ENCODE peak calls at places on chromosomes 2 and 18, in nine cellular contexts. One of them, this sample, is unnamed.

GRCh38 chr2:12363569-12363968 is 353.2 kb upstream of the TRIB2 start:
- DNase-seq in PC-9: no peak
- DNase-seq in neural progenitor cell: no peak
- DNase-seq in fibroblast of lung: no peak
- DNase-seq in ovary: no peak
- DNase-seq in ascending aorta: no peak
- DNase-seq in stomach: no peak
- DNase-seq in AG04450: no peak
- DNase-seq in left ventricle myocardium inferior: no peak
- DNase-seq in this sample: no peak

GRCh38 chr18:3877678-3878077 is 427.7 kb downstream of the TGIF1 start:
- DNase-seq in PC-9: no peak
- DNase-seq in neural progenitor cell: no peak
- DNase-seq in fibroblast of lung: no peak
- DNase-seq in ovary: no peak
- DNase-seq in ascending aorta: no peak
- DNase-seq in stomach: no peak
- DNase-seq in AG04450: no peak
- DNase-seq in left ventricle myocardium inferior: no peak
- DNase-seq in this sample: no peak

GRCh38 chr2:79191816-79192215 is 32.3 kb upstream of the REG3A start:
- DNase-seq in PC-9: no peak
- DNase-seq in neural progenitor cell: no peak
- DNase-seq in fibroblast of lung: no peak
- DNase-seq in ovary: no peak
- DNase-seq in ascending aorta: no peak
- DNase-seq in stomach: no peak
- DNase-seq in AG04450: no peak
- DNase-seq in left ventricle myocardium inferior: no peak
- DNase-seq in this sample: no peak

GRCh38 chr18:8264861-8265411 is 344.3 kb upstream of the RAB12 start:
- DNase-seq in PC-9: no peak
- DNase-seq in neural progenitor cell: no peak
- DNase-seq in fibroblast of lung: peak; percentile 33
- DNase-seq in ovary: no peak
- DNase-seq in ascending aorta: no peak
- DNase-seq in stomach: no peak
- DNase-seq in AG04450: no peak
- DNase-seq in left ventricle myocardium inferior: no peak
- DNase-seq in this sample: no peak

GRCh38 chr2:240701736-240702639 is 10.3 kb downstream of the AQP12A start:
- DNase-seq in PC-9: no peak
- DNase-seq in neural progenitor cell: no peak
- DNase-seq in fibroblast of lung: no peak
- DNase-seq in ovary: peak; percentile 27
- DNase-seq in ascending aorta: no peak
- DNase-seq in stomach: no peak
- DNase-seq in AG04450: no peak
- DNase-seq in left ventricle myocardium inferior: peak; percentile 7
- DNase-seq in this sample: no peak

GRCh38 chr2:66110071-66110470 is 324.9 kb upstream of the MEIS1 start:
- DNase-seq in PC-9: no peak
- DNase-seq in neural progenitor cell: no peak
- DNase-seq in fibroblast of lung: no peak
- DNase-seq in ovary: no peak
- DNase-seq in ascending aorta: no peak
- DNase-seq in stomach: no peak
- DNase-seq in AG04450: no peak
- DNase-seq in left ventricle myocardium inferior: no peak
- DNase-seq in this sample: no peak

GRCh38 chr2:121360566-121361300 is 75.7 kb upstream of the TFCP2L1 start:
- DNase-seq in PC-9: peak; percentile 29
- DNase-seq in neural progenitor cell: no peak
- DNase-seq in fibroblast of lung: peak; percentile 94
- DNase-seq in ovary: no peak
- DNase-seq in ascending aorta: peak; percentile 84
- DNase-seq in stomach: peak; percentile 88
- DNase-seq in AG04450: peak; percentile 65
- DNase-seq in left ventricle myocardium inferior: peak; percentile 46
- DNase-seq in this sample: peak; percentile 50

GRCh38 chr2:186780701-186781316 is 68.2 kb downstream of the ZSWIM2 start:
- DNase-seq in PC-9: no peak
- DNase-seq in neural progenitor cell: peak; percentile 70
- DNase-seq in fibroblast of lung: peak; percentile 37
- DNase-seq in ovary: no peak
- DNase-seq in ascending aorta: no peak
- DNase-seq in stomach: no peak
- DNase-seq in AG04450: no peak
- DNase-seq in left ventricle myocardium inferior: no peak
- DNase-seq in this sample: peak; percentile 14

GRCh38 chr18:12882416-12882815 is 1.6 kb downstream of the PTPN2 start:
- DNase-seq in PC-9: no peak
- DNase-seq in neural progenitor cell: no peak
- DNase-seq in fibroblast of lung: no peak
- DNase-seq in ovary: no peak
- DNase-seq in ascending aorta: no peak
- DNase-seq in stomach: no peak
- DNase-seq in AG04450: no peak
- DNase-seq in left ventricle myocardium inferior: no peak
- DNase-seq in this sample: no peak

GRCh38 chr18:9613550-9614400 is 584 bp downstream of the PPP4R1 start:
- DNase-seq in PC-9: peak; percentile 66
- DNase-seq in neural progenitor cell: peak; percentile 76
- DNase-seq in fibroblast of lung: peak; percentile 58
- DNase-seq in ovary: peak; percentile 78
- DNase-seq in ascending aorta: peak; percentile 78
- DNase-seq in stomach: peak; percentile 57
- DNase-seq in AG04450: no peak
- DNase-seq in left ventricle myocardium inferior: peak; percentile 69
- DNase-seq in this sample: no peak
- H3K4me3 ChIP-seq in PC-9: peak overlapping the region; percentile 94
- H3K4me3 ChIP-seq in neural progenitor cell: peak overlapping the region; percentile 95
- H3K4me3 ChIP-seq in fibroblast of lung: peak overlapping the region; percentile 67
- H3K4me3 ChIP-seq in ovary: peak overlapping the region; percentile 71
- H3K4me3 ChIP-seq in ascending aorta: peak overlapping the region; percentile 71
- H3K4me3 ChIP-seq in stomach: peak overlapping the region; percentile 86
- H3K4me3 ChIP-seq in AG04450: peak overlapping the region; percentile 79
- H3K4me3 ChIP-seq in left ventricle myocardium inferior: peak overlapping the region; percentile 82
- H3K4me3 ChIP-seq in this sample: peak overlapping the region; percentile 80

GRCh38 chr2:234816491-234816890 is 135.3 kb upstream of the SH3BP4 start:
- DNase-seq in PC-9: no peak
- DNase-seq in neural progenitor cell: no peak
- DNase-seq in fibroblast of lung: no peak
- DNase-seq in ovary: no peak
- DNase-seq in ascending aorta: no peak
- DNase-seq in stomach: no peak
- DNase-seq in AG04450: no peak
- DNase-seq in left ventricle myocardium inferior: no peak
- DNase-seq in this sample: no peak

GRCh38 chr2:234821946-234822470 is 129.8 kb upstream of the SH3BP4 start:
- DNase-seq in PC-9: no peak
- DNase-seq in neural progenitor cell: no peak
- DNase-seq in fibroblast of lung: peak; percentile 88
- DNase-seq in ovary: no peak
- DNase-seq in ascending aorta: no peak
- DNase-seq in stomach: no peak
- DNase-seq in AG04450: no peak
- DNase-seq in left ventricle myocardium inferior: no peak
- DNase-seq in this sample: no peak

GRCh38 chr2:234823196-234823876 is 128.5 kb upstream of the SH3BP4 start:
- DNase-seq in PC-9: no peak
- DNase-seq in neural progenitor cell: peak; percentile 30
- DNase-seq in fibroblast of lung: peak; percentile 56
- DNase-seq in ovary: no peak
- DNase-seq in ascending aorta: no peak
- DNase-seq in stomach: no peak
- DNase-seq in AG04450: no peak
- DNase-seq in left ventricle myocardium inferior: no peak
- DNase-seq in this sample: no peak

GRCh38 chr2:234816056-234816455 is 135.8 kb upstream of the SH3BP4 start:
- DNase-seq in PC-9: no peak
- DNase-seq in neural progenitor cell: no peak
- DNase-seq in fibroblast of lung: no peak
- DNase-seq in ovary: no peak
- DNase-seq in ascending aorta: no peak
- DNase-seq in stomach: no peak
- DNase-seq in AG04450: no peak
- DNase-seq in left ventricle myocardium inferior: no peak
- DNase-seq in this sample: no peak

DNA sequence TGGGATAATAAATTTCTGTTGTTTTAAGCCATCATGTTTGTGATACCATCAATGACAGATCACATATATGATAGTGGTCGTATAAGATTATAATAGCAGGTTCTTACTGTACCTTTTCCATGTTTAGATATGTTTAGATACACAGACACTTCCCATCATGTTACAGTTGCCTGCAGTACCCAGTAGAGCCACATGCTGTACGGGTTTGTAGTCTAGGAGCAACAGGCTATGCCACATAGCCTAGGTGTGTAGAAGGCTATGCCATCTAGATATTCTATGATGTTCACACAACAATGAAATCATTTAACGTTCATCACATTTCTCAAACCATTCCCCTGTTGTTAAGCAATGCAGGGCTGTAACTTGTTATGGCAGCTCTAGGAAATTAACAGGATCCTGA is 132.9 kb upstream of the SH3BP4 start:
- DNase-seq in PC-9: no peak
- DNase-seq in neural progenitor cell: no peak
- DNase-seq in fibroblast of lung: no peak
- DNase-seq in ovary: no peak
- DNase-seq in ascending aorta: no peak
- DNase-seq in stomach: no peak
- DNase-seq in AG04450: no peak
- DNase-seq in left ventricle myocardium inferior: no peak
- DNase-seq in this sample: no peak
- TF ChIP-seq CTCF in PC-9: no peak
- TF ChIP-seq CTCF in neural progenitor cell: no peak
- TF ChIP-seq CTCF in fibroblast of lung: peak; percentile 7
- TF ChIP-seq CTCF in ovary: no peak
- TF ChIP-seq CTCF in ascending aorta: no peak
- TF ChIP-seq CTCF in stomach: no peak
- TF ChIP-seq CTCF in AG04450: peak; percentile 24
- TF ChIP-seq CTCF in left ventricle myocardium inferior: no peak
- TF ChIP-seq CTCF in this sample: peak; percentile 50

GRCh38 chr2:49861821-49862220 is 707.5 kb upstream of the FSHR start:
- DNase-seq in PC-9: no peak
- DNase-seq in neural progenitor cell: no peak
- DNase-seq in fibroblast of lung: no peak
- DNase-seq in ovary: no peak
- DNase-seq in ascending aorta: no peak
- DNase-seq in stomach: no peak
- DNase-seq in AG04450: no peak
- DNase-seq in left ventricle myocardium inferior: no peak
- DNase-seq in this sample: no peak
- H3K27me3 ChIP-seq in PC-9: no peaks in the 10 kb centered on the region
- H3K27me3 ChIP-seq in neural progenitor cell: no peaks in the 10 kb centered on the region
- H3K27me3 ChIP-seq in fibroblast of lung: no peaks in the 10 kb centered on the region
- H3K27me3 ChIP-seq in ovary: no peaks in the 10 kb centered on the region
- H3K27me3 ChIP-seq in ascending aorta: no peaks in the 10 kb centered on the region
- H3K27me3 ChIP-seq in stomach: no peaks in the 10 kb centered on the region
- H3K27me3 ChIP-seq in AG04450: no peaks in the 10 kb centered on the region
- H3K27me3 ChIP-seq in left ventricle myocardium inferior: no peaks in the 10 kb centered on the region
- H3K27me3 ChIP-seq in this sample: no peaks in the 10 kb centered on the region

GRCh38 chr2:119488245-119489182 is 35.8 kb downstream of the SCTR start:
- DNase-seq in PC-9: no peak
- DNase-seq in neural progenitor cell: no peak
- DNase-seq in fibroblast of lung: no peak
- DNase-seq in ovary: no peak
- DNase-seq in ascending aorta: no peak
- DNase-seq in stomach: peak; percentile 71
- DNase-seq in AG04450: no peak
- DNase-seq in left ventricle myocardium inferior: no peak
- DNase-seq in this sample: no peak

GRCh38 chr2:119486196-119486827 is 38.0 kb downstream of the SCTR start:
- DNase-seq in PC-9: no peak
- DNase-seq in neural progenitor cell: no peak
- DNase-seq in fibroblast of lung: no peak
- DNase-seq in ovary: no peak
- DNase-seq in ascending aorta: peak; percentile 58
- DNase-seq in stomach: no peak
- DNase-seq in AG04450: no peak
- DNase-seq in left ventricle myocardium inferior: no peak
- DNase-seq in this sample: no peak

GRCh38 chr2:119486886-119487285 is 37.4 kb downstream of the SCTR start:
- DNase-seq in PC-9: no peak
- DNase-seq in neural progenitor cell: no peak
- DNase-seq in fibroblast of lung: peak; percentile 77
- DNase-seq in ovary: no peak
- DNase-seq in ascending aorta: peak; percentile 61
- DNase-seq in stomach: no peak
- DNase-seq in AG04450: no peak
- DNase-seq in left ventricle myocardium inferior: no peak
- DNase-seq in this sample: no peak

GRCh38 chr2:119489232-119489952 is 34.9 kb downstream of the SCTR start:
- DNase-seq in PC-9: no peak
- DNase-seq in neural progenitor cell: no peak
- DNase-seq in fibroblast of lung: no peak
- DNase-seq in ovary: no peak
- DNase-seq in ascending aorta: no peak
- DNase-seq in stomach: peak; percentile 57
- DNase-seq in AG04450: no peak
- DNase-seq in left ventricle myocardium inferior: no peak
- DNase-seq in this sample: no peak

GRCh38 chr2:119487434-119488244 is 36.6 kb downstream of the SCTR start:
- DNase-seq in PC-9: no peak
- DNase-seq in neural progenitor cell: no peak
- DNase-seq in fibroblast of lung: no peak
- DNase-seq in ovary: no peak
- DNase-seq in ascending aorta: peak; percentile 37
- DNase-seq in stomach: peak; percentile 83
- DNase-seq in AG04450: no peak
- DNase-seq in left ventricle myocardium inferior: no peak
- DNase-seq in this sample: no peak
- H3K4me3 ChIP-seq in PC-9: no peak overlapping the region
- H3K4me3 ChIP-seq in neural progenitor cell: no peak overlapping the region
- H3K4me3 ChIP-seq in fibroblast of lung: no peak overlapping the region
- H3K4me3 ChIP-seq in ovary: no peak overlapping the region
- H3K4me3 ChIP-seq in ascending aorta: no peak overlapping the region
- H3K4me3 ChIP-seq in stomach: no peak overlapping the region
- H3K4me3 ChIP-seq in AG04450: no peak overlapping the region
- H3K4me3 ChIP-seq in left ventricle myocardium inferior: peak overlapping the region; percentile 37
- H3K4me3 ChIP-seq in this sample: no peak overlapping the region

This sample was measured in brain microvascular endothelial cell.